ENCODE peak calls at places on chromosome 12, in four cellular contexts. Q is GM23338, C is MM.1S, W is HCT116. X is an unnamed sample.

GRCh38 chr12:98638009-98638408 is 6.6 kb downstream of the IKBIP start:
- DNase-seq in W (no peak), Q (no peak), C (no peak), X (no peak)

GRCh38 chr12:57477710-57478681 is 1.7 kb downstream of the ARHGAP9 start:
- DNase-seq in W (no peak), C (no peak), Q (no peak), X (no peak)

GRCh38 chr12:66627270-66627987 is 51.4 kb downstream of the GRIP1 start:
- DNase-seq in C (no peak), Q (no peak), W (no peak), X (no peak)

GRCh38 chr12:124737772-124738635 is 125.7 kb downstream of the SCARB1 start:
- DNase-seq in W (no peak), Q (no peak), C (no peak), X (peak; percentile 33)

GRCh38 chr12:22935090-22935489 is 310.1 kb downstream of the ETNK1 start:
- DNase-seq in Q (peak; percentile 40), C (no peak), W (no peak), X (no peak)

GRCh38 chr12:98084950-98085349 is 430.4 kb upstream of the TMPO start:
- DNase-seq in C (no peak), W (no peak), Q (peak; percentile 13), X (no peak)

GRCh38 chr12:29650371-29650770 is 133.4 kb downstream of the TMTC1 start:
- DNase-seq in C (no peak), Q (no peak), W (no peak), X (no peak)

GRCh38 chr12:48917857-48918537 is 7.3 kb downstream of the FKBP11 start:
- DNase-seq in W (no peak), C (peak; percentile 38), Q (no peak), X (no peak)

GRCh38 chr12:49693931-49694439 is 13.2 kb downstream of the FMNL3 start:
- DNase-seq in C (no peak), W (no peak), Q (no peak), X (peak; percentile 12)

GRCh38 chr12:130933269-130933995 is 20.3 kb upstream of the ADGRD1 start:
- DNase-seq in C (no peak), Q (no peak), W (no peak), X (no peak)

GRCh38 chr12:1911598-1912575 is 6.6 kb downstream of the CACNA2D4 start:
- DNase-seq in Q (no peak), C (no peak), W (no peak), X (no peak)

GRCh38 chr12:108629824-108630476 is 3.7 kb downstream of the SELPLG start:
- DNase-seq in W (no peak), C (peak; percentile 44), Q (no peak), X (peak; percentile 71)

GRCh38 chr12:87690236-87690810 is 338.9 kb downstream of the C12orf50 start:
- DNase-seq in C (no peak), Q (no peak), W (no peak), X (peak; percentile 44)

GRCh38 chr12:6532927-6533652 is 1.2 kb upstream of the GAPDH start:
- DNase-seq in W (no peak), C (peak; percentile 60), Q (peak; percentile 84), X (peak; percentile 81)

GRCh38 chr12:80142640-80143039 is 43.3 kb downstream of the OTOGL start:
- DNase-seq in Q (no peak), C (no peak), W (no peak), X (no peak)

GRCh38 chr12:107884769-107885694 is 110.5 kb downstream of the ASCL4 start:
- DNase-seq in Q (peak; percentile 84), C (peak; percentile 63), W (peak; percentile 41), X (peak; percentile 72)

GRCh38 chr12:162467-163307 is 51.3 kb downstream of the SLC6A12 start:
- DNase-seq in W (no peak), C (peak; percentile 89), Q (peak; percentile 35), X (no peak)

GRCh38 chr12:131076277-131076676 is 122.6 kb downstream of the ADGRD1 start:
- DNase-seq in C (no peak), Q (no peak), W (no peak), X (no peak)

GRCh38 chr12:1463073-1463905 is 131.1 kb downstream of the FBXL14 start:
- DNase-seq in W (no peak), C (no peak), Q (no peak), X (no peak)

GRCh38 chr12:123528858-123529257 is 4.7 kb downstream of the RILPL1 start:
- DNase-seq in Q (no peak), C (no peak), W (no peak), X (no peak)

GRCh38 chr12:75917704-75918103 is 113.9 kb downstream of the PHLDA1 start:
- DNase-seq in Q (no peak), C (no peak), W (no peak), X (no peak)

GRCh38 chr12:124681779-124682391 is 114.5 kb upstream of the NCOR2 start:
- DNase-seq in C (no peak), W (no peak), Q (no peak), X (peak; percentile 75)

GRCh38 chr12:131608740-131609665 is 101.9 kb upstream of the SFSWAP start:
- DNase-seq in W (peak; percentile 43), C (no peak), Q (peak; percentile 81), X (peak; percentile 68)

GRCh38 chr12:26610774-26611173 is 222.2 kb downstream of the ITPR2 start:
- DNase-seq in Q (no peak), C (no peak), W (no peak), X (no peak)

GRCh38 chr12:109461049-109461845 is 15.9 kb downstream of the KCTD10 start:
- DNase-seq in W (no peak), C (no peak), Q (no peak), X (peak; percentile 53)

GRCh38 chr12:19236656-19237055 is 107.1 kb downstream of the PLEKHA5 start:
- DNase-seq in W (no peak), C (no peak), Q (no peak), X (no peak)

GRCh38 chr12:30567082-30567481 is 128.6 kb downstream of the IPO8 start:
- DNase-seq in Q (no peak), C (no peak), W (no peak), X (no peak)

DNA sequence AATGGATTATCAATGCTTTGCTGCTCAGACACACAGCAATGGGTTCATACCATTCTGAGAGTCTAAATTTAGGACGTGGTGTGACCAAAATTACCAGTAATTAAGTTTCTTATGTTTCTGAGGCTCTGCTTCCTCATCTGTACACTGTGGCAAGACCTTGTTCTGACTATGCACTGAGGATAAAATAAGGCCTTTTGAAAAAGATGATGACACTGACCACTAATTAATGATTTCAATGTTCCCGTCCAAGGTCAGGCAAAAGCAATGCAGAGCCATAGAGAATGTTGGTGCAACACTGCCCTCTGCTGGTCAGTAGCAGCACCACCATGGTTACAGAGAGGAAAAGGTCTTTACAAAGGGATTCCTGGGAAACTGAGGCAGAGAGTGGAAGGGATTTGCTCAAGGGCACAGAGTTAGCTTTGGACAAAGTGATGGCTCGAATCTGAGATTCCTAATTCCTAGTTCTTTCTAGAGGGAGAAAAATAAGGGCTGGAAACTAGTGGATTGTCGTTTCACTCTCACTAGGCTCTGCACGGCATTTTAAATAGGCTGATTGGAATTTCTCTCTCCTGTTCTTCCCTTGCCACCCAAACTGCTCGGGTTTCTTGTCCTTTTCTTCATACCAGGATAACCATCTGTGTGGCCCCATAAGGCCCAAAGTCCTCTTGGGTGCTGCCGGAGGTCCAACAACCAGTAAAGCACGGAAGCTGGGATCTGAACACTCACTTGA is 22.3 kb upstream of the P2RX7 start:
- DNase-seq in Q (peak; percentile 85), C (peak; percentile 29), W (peak; percentile 56), X (peak; percentile 77)
- TF ChIP-seq EZH2phosphoT487 in Q (no peak), C (no peak), W (no peak), X (no peak)

DNA sequence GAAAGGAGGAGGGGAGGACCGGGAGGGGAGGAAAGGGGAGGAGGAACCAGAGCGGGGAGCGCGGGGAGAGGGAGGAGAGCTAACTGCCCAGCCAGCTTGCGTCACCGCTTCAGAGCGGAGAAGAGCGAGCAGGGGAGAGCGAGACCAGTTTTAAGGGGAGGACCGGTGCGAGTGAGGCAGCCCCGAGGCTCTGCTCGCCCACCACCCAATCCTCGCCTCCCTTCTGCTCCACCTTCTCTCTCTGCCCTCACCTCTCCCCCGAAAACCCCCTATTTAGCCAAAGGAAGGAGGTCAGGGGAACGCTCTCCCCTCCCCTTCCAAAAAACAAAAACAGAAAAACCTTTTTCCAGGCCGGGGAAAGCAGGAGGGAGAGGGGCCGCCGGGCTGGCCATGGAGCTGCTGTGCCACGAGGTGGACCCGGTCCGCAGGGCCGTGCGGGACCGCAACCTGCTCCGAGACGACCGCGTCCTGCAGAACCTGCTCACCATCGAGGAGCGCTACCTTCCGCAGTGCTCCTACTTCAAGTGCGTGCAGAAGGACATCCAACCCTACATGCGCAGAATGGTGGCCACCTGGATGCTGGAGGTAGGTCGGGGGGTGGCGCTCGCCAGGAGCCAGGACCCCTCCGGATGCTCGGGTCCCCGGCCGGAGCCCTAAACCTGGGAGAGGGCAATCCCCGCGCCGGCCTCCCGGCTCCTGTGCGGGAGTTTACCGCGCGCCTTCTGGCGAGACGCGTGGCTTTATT is at the start of gene CCND2:
- DNase-seq in W (no peak), C (peak; percentile 91), Q (peak; percentile 97), X (no peak)
- H3K4me1 ChIP-seq in W (peaks cover 5% of the 10 kb centered on the region), C (peaks cover 32% of the 10 kb centered on the region), Q (peaks cover 32% of the 10 kb centered on the region), X (no peaks in the 10 kb centered on the region)

GRCh38 chr12:12635651-12636050 is 24.0 kb downstream of the CREBL2 start:
- DNase-seq in W (no peak), Q (no peak), C (peak; percentile 62), X (no peak)
- H3K4me2 ChIP-seq in W (no peak overlapping the region), Q (no peak overlapping the region), C (peak overlapping the region; percentile 20), X (no peak overlapping the region)

DNA sequence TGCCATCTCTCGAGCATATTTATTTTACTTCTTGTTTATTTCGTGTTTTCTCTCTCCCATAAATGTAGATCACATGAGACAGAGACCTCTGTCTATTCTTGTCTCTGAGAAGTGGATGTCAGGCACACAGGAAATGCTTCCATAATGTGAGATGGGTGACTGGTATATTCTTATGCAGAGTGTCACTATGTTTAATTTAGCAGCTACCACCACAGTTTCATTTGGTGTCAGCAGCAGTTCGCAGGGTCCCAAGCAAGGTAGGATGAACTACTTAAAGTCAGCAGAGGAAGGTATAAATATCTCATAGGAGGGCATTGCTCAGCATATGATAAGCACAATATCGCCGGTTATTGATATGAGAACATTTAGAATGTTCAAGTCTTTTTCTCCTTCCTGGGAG is 180.9 kb upstream of the CNTN1 start:
- DNase-seq in Q (no peak), W (no peak), C (no peak), X (no peak)
- TF ChIP-seq EZH2phosphoT487 in Q (no peak), W (no peak), C (no peak), X (no peak)